ENCODE peak calls at places on chromosome 10, in six cellular contexts. D is NCI-H446; L is HTR-8/SVneo; T is stimulated activated CD4-positive, alpha-beta T cell treated with anti-CD3 and anti-CD28 coated beads, TNF-alpha, amount 100 ng/mL, for 4 hours; X is left ventricle myocardium inferior; G is COR-L47. S is an unnamed sample.

GRCh38 chr10:104259999-104260774 is 5.5 kb downstream of the GSTO1 start:
- DNase-seq in T (no peak), X (no peak), G (no peak), L (no peak), D (no peak), S (no peak)

GRCh38 chr10:61975107-61975932 is 73.8 kb downstream of the ARID5B start:
- DNase-seq in L (peak; percentile 22), D (no peak), T (no peak), X (no peak), G (no peak), S (no peak)

GRCh38 chr10:4353059-4353655 is 472.9 kb upstream of the AKR1E2 start:
- DNase-seq in G (no peak), L (no peak), D (no peak), X (no peak), T (no peak), S (no peak)

GRCh38 chr10:46048152-46048551 is 2.1 kb upstream of the MSMB start:
- DNase-seq in D (no peak), G (no peak), X (no peak), T (no peak), L (no peak), S (no peak)

GRCh38 chr10:74282151-74282852 is 131.3 kb downstream of the ADK start:
- DNase-seq in T (no peak), G (no peak), X (no peak), D (no peak), L (no peak), S (no peak)

GRCh38 chr10:64486149-64486548 is 964.9 kb downstream of the REEP3 start:
- DNase-seq in T (no peak), L (no peak), G (no peak), D (no peak), X (no peak), S (no peak)

GRCh38 chr10:110527731-110528171 is 30.0 kb downstream of the DUSP5 start:
- DNase-seq in L (no peak), D (no peak), G (no peak), T (no peak), X (no peak), S (no peak)

GRCh38 chr10:33341638-33342037 is 7.2 kb upstream of the NRP1 start:
- DNase-seq in D (no peak), G (no peak), T (no peak), X (no peak), L (no peak), S (no peak)

GRCh38 chr10:69941730-69942129 is 110.9 kb upstream of the MACROH2A2 start:
- DNase-seq in L (no peak), X (no peak), G (no peak), T (no peak), D (no peak), S (no peak)

GRCh38 chr10:77648472-77648871 is 10.9 kb upstream of the KCNMA1 start:
- DNase-seq in L (no peak), D (no peak), X (no peak), G (no peak), T (no peak), S (no peak)

GRCh38 chr10:95247881-95248583 is 42.8 kb downstream of the PDLIM1 start:
- DNase-seq in L (no peak), T (no peak), D (no peak), X (no peak), G (no peak), S (no peak)

GRCh38 chr10:79192677-79193003 is 123.9 kb downstream of the ZMIZ1 start:
- DNase-seq in D (no peak), G (no peak), T (no peak), L (peak; percentile 57), X (no peak), S (no peak)

GRCh38 chr10:122853665-122854313 is 8.1 kb upstream of the CUZD1 start:
- DNase-seq in X (no peak), L (no peak), T (no peak), G (no peak), D (no peak), S (peak; percentile 50)

GRCh38 chr10:20363666-20364065 is 533.4 kb downstream of the NEBL start:
- DNase-seq in X (no peak), T (no peak), G (no peak), D (no peak), L (no peak), S (no peak)

GRCh38 chr10:119516381-119517234 is 25.9 kb downstream of the RGS10 start:
- DNase-seq in X (no peak), T (peak; percentile 33), G (no peak), L (no peak), D (no peak), S (peak; percentile 91)

GRCh38 chr10:110405401-110405800 is 92.3 kb upstream of the DUSP5 start:
- DNase-seq in X (no peak), L (no peak), G (no peak), T (no peak), D (no peak), S (no peak)

GRCh38 chr10:104809288-104810090 is 168.4 kb downstream of the SORCS3 start:
- DNase-seq in G (peak; percentile 11), D (peak; percentile 46), T (no peak), X (no peak), L (no peak), S (no peak)

GRCh38 chr10:23834096-23834495 is 374.8 kb upstream of the KIAA1217 start:
- DNase-seq in X (no peak), D (no peak), T (no peak), G (no peak), L (no peak), S (no peak)

GRCh38 chr10:33352631-33353030 is 18.2 kb upstream of the NRP1 start:
- DNase-seq in L (no peak), X (no peak), T (no peak), G (no peak), D (no peak), S (no peak)

GRCh38 chr10:60032723-60033122 is 126.4 kb upstream of the CCDC6 start:
- DNase-seq in L (peak; percentile 41), X (no peak), G (peak; percentile 32), T (no peak), D (no peak), S (peak; percentile 79)

GRCh38 chr10:77513783-77514331 is 123.8 kb downstream of the KCNMA1 start:
- DNase-seq in T (no peak), G (no peak), X (no peak), D (peak; percentile 32), L (peak; percentile 77), S (no peak)

GRCh38 chr10:21260793-21261149 is 264.7 kb downstream of the SKIDA1 start:
- DNase-seq in G (no peak), X (no peak), D (no peak), T (no peak), L (no peak), S (no peak)

GRCh38 chr10:95536017-95536416 is 25.2 kb downstream of the SORBS1 start:
- DNase-seq in D (no peak), G (no peak), T (no peak), X (no peak), L (no peak), S (no peak)

GRCh38 chr10:69051303-69051702 is 36.6 kb upstream of the SRGN start:
- DNase-seq in D (no peak), X (no peak), L (no peak), T (no peak), G (no peak), S (peak; percentile 80)

GRCh38 chr10:30170146-30170545 is 110.8 kb upstream of the JCAD start:
- DNase-seq in T (no peak), X (no peak), L (no peak), D (no peak), G (no peak), S (no peak)

GRCh38 chr10:93753621-93754250 is 4.0 kb upstream of the LGI1 start:
- DNase-seq in G (no peak), L (no peak), T (no peak), D (no peak), X (no peak), S (no peak)

GRCh38 chr10:82282782-82283456 is 407.9 kb downstream of the NRG3 start:
- DNase-seq in X (no peak), D (no peak), L (no peak), T (no peak), G (no peak), S (no peak)

GRCh38 chr10:33373263-33373662 is 38.8 kb upstream of the NRP1 start:
- DNase-seq in T (no peak), D (no peak), X (no peak), L (no peak), G (no peak), S (no peak)

GRCh38 chr10:78164687-78165086 is 131.0 kb downstream of the RPS24 start:
- DNase-seq in D (no peak), X (no peak), G (no peak), L (no peak), T (no peak), S (no peak)

GRCh38 chr10:69961168-69961863 is 91.3 kb upstream of the MACROH2A2 start:
- DNase-seq in D (no peak), X (no peak), L (no peak), T (no peak), G (no peak), S (no peak)

GRCh38 chr10:96138102-96138501 is 8.0 kb downstream of the ZNF518A start:
- DNase-seq in D (no peak), T (no peak), X (no peak), L (no peak), G (no peak), S (peak; percentile 49)

GRCh38 chr10:118798186-118798811 is 43.5 kb upstream of the CACUL1 start:
- DNase-seq in T (no peak), X (no peak), L (peak; percentile 23), D (peak; percentile 6), G (no peak), S (no peak)

GRCh38 chr10:13450078-13450477 is 78.7 kb downstream of the BEND7 start:
- DNase-seq in L (no peak), G (no peak), T (no peak), X (no peak), D (no peak), S (no peak)

GRCh38 chr10:24350111-24350921 is 141.4 kb downstream of the KIAA1217 start:
- DNase-seq in D (no peak), G (no peak), X (no peak), L (no peak), T (no peak), S (no peak)

GRCh38 chr10:133059093-133059470 is 28.6 kb upstream of the ADGRA1 start:
- DNase-seq in L (no peak), T (no peak), X (no peak), D (no peak), G (no peak), S (no peak)